ENCODE peak calls at places on chromosomes 4 and X, in six cellular contexts. D is colonic mucosa, L is upper lobe of right lung, N is uterus, U is PC-3, S is neural progenitor cell. X is an unnamed sample.

GRCh38 chr4:102599455-102599854 is 98.3 kb downstream of the NFKB1 start:
- DNase-seq in D (no peak), L (no peak), N (no peak), U (no peak), S (no peak), X (peak; percentile 51)

GRCh38 chr4:183906736-183907651 is 1.9 kb downstream of the STOX2 start:
- DNase-seq in D (no peak), L (peak; percentile 63), N (no peak), U (no peak), S (peak; percentile 72), X (no peak)

GRCh38 chr4:53098681-53099121 is 236.6 kb downstream of the RASL11B start:
- DNase-seq in D (no peak), L (no peak), N (no peak), U (peak; percentile 58), S (no peak), X (peak; percentile 80)

GRCh38 chr4:183444953-183445543 is 612 bp downstream of the CDKN2AIP start:
- DNase-seq in D (peak; percentile 54), L (peak; percentile 82), N (no peak), U (peak; percentile 2), S (no peak), X (no peak)

GRCh38 chr4:128600410-128600809 is 209.1 kb upstream of the JADE1 start:
- DNase-seq in D (no peak), L (no peak), N (peak; percentile 25), U (no peak), S (no peak), X (peak; percentile 37)

GRCh38 chr4:82903737-82904136 is 3.2 kb downstream of the THAP9 start:
- DNase-seq in D (no peak), L (no peak), N (no peak), U (no peak), S (no peak), X (no peak)

GRCh38 chr4:59553063-59553738 is 1646.9 kb upstream of the ADGRL3 start:
- DNase-seq in D (no peak), L (no peak), N (no peak), U (peak; percentile 88), S (no peak), X (peak; percentile 42)

GRCh38 chrX:100090931-100091330 is 319.1 kb downstream of the PCDH19 start:
- DNase-seq in D (no peak), L (no peak), N (no peak), U (no peak), S (no peak), X (peak; percentile 51)

GRCh38 chr4:84279678-84280077 is 219.4 kb downstream of the NKX6-1 start:
- DNase-seq in D (no peak), L (no peak), N (no peak), U (peak; percentile 30), S (no peak), X (peak; percentile 17)

GRCh38 chr4:111494471-111494870 is 650.8 kb upstream of the FAM241A start:
- DNase-seq in D (no peak), L (no peak), N (no peak), U (no peak), S (no peak), X (no peak)

GRCh38 chr4:6589444-6589843 is 14.5 kb downstream of the MAN2B2 start:
- DNase-seq in D (no peak), L (no peak), N (no peak), U (no peak), S (no peak), X (no peak)

GRCh38 chr4:2071252-2071911 is 12.3 kb downstream of the NAT8L start:
- DNase-seq in D (no peak), L (peak; percentile 59), N (no peak), U (no peak), S (no peak), X (no peak)

GRCh38 chr4:39825741-39826231 is 127.8 kb downstream of the UBE2K start:
- DNase-seq in D (no peak), L (no peak), N (no peak), U (peak; percentile 65), S (no peak), X (peak; percentile 36)

GRCh38 chrX:1086444-1087409 is 125.7 kb downstream of the CRLF2 start:
- DNase-seq in D (no peak), L (no peak), N (no peak), U (peak; percentile 57), S (no peak), X (peak; percentile 4)

GRCh38 chrX:75303795-75304194 is 29.9 kb downstream of the UPRT start:
- DNase-seq in D (no peak), L (no peak), N (no peak), U (no peak), S (no peak), X (no peak)

GRCh38 chr4:120071192-120071795 is 4.6 kb upstream of the MAD2L1 start:
- DNase-seq in D (peak; percentile 56), L (no peak), N (no peak), U (peak; percentile 70), S (peak; percentile 59), X (peak; percentile 42)

GRCh38 chr4:153541426-153542096 is 75.4 kb downstream of the TMEM131L start:
- DNase-seq in D (no peak), L (no peak), N (no peak), U (peak; percentile 16), S (no peak), X (peak; percentile 79)

GRCh38 chr4:189278559-189279165 is 662.0 kb upstream of the FRG1 start:
- DNase-seq in D (no peak), L (no peak), N (no peak), U (no peak), S (no peak), X (no peak)

GRCh38 chrX:73127700-73128241 is 48.5 kb upstream of the PABPC1L2A start:
- DNase-seq in D (no peak), L (peak; percentile 61), N (peak; percentile 11), U (peak; percentile 51), S (peak; percentile 3), X (peak; percentile 0)

GRCh38 chr4:16334641-16335040 is 108.4 kb upstream of the TAPT1 start:
- DNase-seq in D (no peak), L (no peak), N (no peak), U (no peak), S (no peak), X (no peak)

GRCh38 chr4:1463088-1463926 is 57.1 kb upstream of the NKX1-1 start:
- DNase-seq in D (no peak), L (peak; percentile 45), N (peak; percentile 3), U (no peak), S (no peak), X (no peak)

GRCh38 chr4:68369474-68369805 is 19.6 kb upstream of the YTHDC1 start:
- DNase-seq in D (no peak), L (no peak), N (no peak), U (peak; percentile 96), S (no peak), X (peak; percentile 99)

GRCh38 chr4:37763164-37763444 is 63.4 kb upstream of the PGM2 start:
- DNase-seq in D (no peak), L (no peak), N (no peak), U (no peak), S (no peak), X (no peak)

GRCh38 chr4:15293678-15294077 is 134.2 kb upstream of the C1QTNF7 start:
- DNase-seq in D (no peak), L (no peak), N (no peak), U (no peak), S (no peak), X (no peak)

GRCh38 chrX:3244203-3244743 is 102.2 kb downstream of the MXRA5 start:
- DNase-seq in D (no peak), L (no peak), N (no peak), U (no peak), S (no peak), X (peak; percentile 37)

GRCh38 chr4:182042945-182043344 is 200.3 kb upstream of the TENM3 start:
- DNase-seq in D (no peak), L (no peak), N (no peak), U (no peak), S (no peak), X (peak; percentile 57)

GRCh38 chr4:73698217-73698616 is 42.2 kb upstream of the CXCL8 start:
- DNase-seq in D (no peak), L (no peak), N (no peak), U (peak; percentile 44), S (peak; percentile 7), X (peak; percentile 87)

GRCh38 chr4:101286663-101287062 is 60.7 kb downstream of the PPP3CA start:
- DNase-seq in D (no peak), L (no peak), N (no peak), U (no peak), S (no peak), X (no peak)
- H3K4me1 ChIP-seq in D (no peaks in the 10 kb centered on the region), L (peaks cover 60% of the 10 kb centered on the region), N (peaks cover 8% of the 10 kb centered on the region), U (peaks cover 35% of the 10 kb centered on the region), S (peaks cover 22% of the 10 kb centered on the region), X (peaks cover 6% of the 10 kb centered on the region)

GRCh38 chrX:150961631-150962030 is 21.5 kb upstream of the HMGB3 start:
- DNase-seq in D (no peak), L (no peak), N (no peak), U (no peak), S (no peak), X (no peak)

GRCh38 chrX:150968862-150969720 is 14.0 kb upstream of the HMGB3 start:
- DNase-seq in D (peak; percentile 24), L (no peak), N (no peak), U (no peak), S (no peak), X (no peak)

GRCh38 chrX:150966742-150967141 is 16.4 kb upstream of the HMGB3 start:
- DNase-seq in D (no peak), L (no peak), N (no peak), U (no peak), S (no peak), X (no peak)

GRCh38 chrX:150967786-150968185 is 15.3 kb upstream of the HMGB3 start:
- DNase-seq in D (peak; percentile 61), L (no peak), N (no peak), U (no peak), S (no peak), X (no peak)

GRCh38 chrX:150966235-150966634 is 16.9 kb upstream of the HMGB3 start:
- DNase-seq in D (no peak), L (no peak), N (no peak), U (no peak), S (no peak), X (no peak)
- H3K27ac ChIP-seq in D (no peak overlapping the region), L (no peak overlapping the region), N (no peak overlapping the region), U (no peak overlapping the region), S (no peak overlapping the region), X (no peak overlapping the region)

DNA sequence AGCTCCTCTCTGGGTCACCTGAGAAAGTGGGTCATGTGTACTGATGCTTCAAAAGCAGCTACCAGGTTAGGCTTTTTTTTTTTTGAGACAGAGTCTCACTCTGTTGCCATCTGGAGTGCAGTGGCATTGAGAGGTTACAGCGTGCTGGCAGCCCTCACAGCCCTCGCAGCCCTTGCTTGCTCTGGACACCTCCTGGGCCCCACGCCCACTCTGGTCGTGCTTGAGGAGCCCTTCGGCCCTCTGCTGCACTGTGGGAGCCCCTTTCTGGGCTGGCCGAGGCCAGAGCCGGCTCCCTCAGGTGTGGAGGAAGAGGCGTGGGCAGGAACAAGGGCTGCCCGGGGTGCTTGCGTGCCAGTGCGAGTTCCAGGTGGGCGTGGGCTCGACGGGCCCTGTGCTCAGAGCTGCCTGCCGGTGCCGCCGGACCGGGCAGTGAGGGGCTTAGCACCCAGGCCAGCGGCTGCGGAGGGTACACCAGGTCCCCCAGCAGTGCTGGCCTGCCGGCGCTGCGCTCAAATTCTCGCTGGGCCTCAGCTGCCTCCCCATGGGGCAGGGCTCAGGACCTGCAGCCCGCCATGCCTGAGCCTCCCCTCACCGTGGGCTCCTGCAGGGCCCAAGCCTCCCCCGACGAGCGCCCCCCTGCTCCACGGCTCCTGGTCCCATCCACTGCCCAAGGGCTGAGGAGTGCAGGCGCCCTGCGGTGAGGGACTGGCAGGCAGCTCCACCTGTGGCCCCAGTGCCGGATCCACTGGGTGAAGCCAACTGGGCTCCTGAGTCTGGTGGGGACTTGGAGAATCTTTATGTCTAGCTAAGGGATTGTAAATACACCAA is 49.3 kb upstream of the IL21 start:
- DNase-seq in D (no peak), L (peak; percentile 47), N (no peak), U (no peak), S (no peak), X (no peak)
- H3K4me1 ChIP-seq in D (no peaks in the 10 kb centered on the region), L (peaks cover 5% of the 10 kb centered on the region), N (peaks cover 13% of the 10 kb centered on the region), U (peaks cover 33% of the 10 kb centered on the region), S (peaks cover 14% of the 10 kb centered on the region), X (peaks cover 44% of the 10 kb centered on the region)

GRCh38 chr4:176902710-176903323 is 110.1 kb upstream of the VEGFC start:
- DNase-seq in D (no peak), L (no peak), N (no peak), U (peak; percentile 80), S (no peak), X (peak; percentile 97)
- H3K27ac ChIP-seq in D (no peak overlapping the region), L (no peak overlapping the region), N (no peak overlapping the region), U (peak overlapping the region; percentile 94), S (no peak overlapping the region), X (peak overlapping the region; percentile 41)